ENCODE peak calls at places on chromosomes 11 and 22, in five cellular contexts. I, B, N, G and Z are unnamed samples. For H3K4me1, the result is how much of the 10 kb centered on the place peaks cover.

GRCh38 chr11:58429273-58429672 is 1.4 kb upstream of the OR5B2 start:
- DNase-seq in I (no peak), B (no peak), N (no peak), G (no peak), Z (no peak)

GRCh38 chr11:8209208-8209807 is 40.5 kb upstream of the RIC3 start:
- DNase-seq in I (peak), B (no peak), N (no peak), G (no peak), Z (no peak)

GRCh38 chr11:28009383-28009782 is 98.6 kb downstream of the KIF18A start:
- DNase-seq in I (no peak), B (no peak), N (no peak), G (no peak), Z (no peak)

GRCh38 chr11:78855146-78855545 is 280.5 kb upstream of the NARS2 start:
- DNase-seq in I (no peak), B (no peak), N (no peak), G (no peak), Z (no peak)

GRCh38 chr11:63639195-63639832 is 25.1 kb upstream of the PLAAT3 start:
- DNase-seq in I (no peak), B (peak), N (no peak), G (no peak), Z (no peak)

GRCh38 chr11:67420147-67420645 is 4.7 kb downstream of the CARNS1 start:
- DNase-seq in I (no peak), B (no peak), N (no peak), G (no peak), Z (no peak)

GRCh38 chr11:2300936-2301630 is 635 bp downstream of the C11orf21 start:
- DNase-seq in I (peak), B (no peak), N (no peak), G (peak), Z (no peak)

GRCh38 chr11:130546901-130547694 is 98.7 kb downstream of the ADAMTS15 start:
- DNase-seq in I (no peak), B (no peak), N (no peak), G (no peak), Z (no peak)

GRCh38 chr22:35552186-35552842 is 11.7 kb downstream of the RASD2 start:
- DNase-seq in I (no peak), B (peak), N (no peak), G (no peak), Z (no peak)

GRCh38 chr11:14727215-14727614 is 83.6 kb downstream of the PDE3B start:
- DNase-seq in I (no peak), B (no peak), N (no peak), G (no peak), Z (no peak)

GRCh38 chr11:115298613-115299012 is 205.6 kb downstream of the CADM1 start:
- DNase-seq in I (no peak), B (no peak), N (no peak), G (no peak), Z (peak)

GRCh38 chr11:8192016-8192895 is 23.4 kb upstream of the RIC3 start:
- DNase-seq in I (peak), B (peak), N (peak), G (peak), Z (peak)

GRCh38 chr11:17972987-17973386 is 39.9 kb downstream of the SERGEF start:
- DNase-seq in I (peak), B (peak), N (peak), G (peak), Z (peak)

GRCh38 chr11:36115378-36115801 is 171.5 kb downstream of the LDLRAD3 start:
- DNase-seq in I (no peak), B (no peak), N (no peak), G (no peak), Z (no peak)

GRCh38 chr22:46726066-46726985 is 11.7 kb downstream of the CERK start:
- DNase-seq in I (no peak), B (no peak), N (no peak), G (no peak), Z (no peak)

GRCh38 chr11:111460752-111461305 is 51.4 kb downstream of the BTG4 start:
- DNase-seq in I (no peak), B (no peak), N (no peak), G (no peak), Z (no peak)

GRCh38 chr11:65862941-65863888 is 3.0 kb downstream of the MUS81 start:
- DNase-seq in I (no peak), B (no peak), N (no peak), G (no peak), Z (no peak)

GRCh38 chr11:70557742-70558485 is 159.6 kb downstream of the CTTN start:
- DNase-seq in I (no peak), B (no peak), N (no peak), G (no peak), Z (no peak)

GRCh38 chr11:122707111-122707510 is 51.6 kb downstream of the UBASH3B start:
- DNase-seq in I (no peak), B (no peak), N (no peak), G (no peak), Z (no peak)

GRCh38 chr11:41306435-41306834 is 153.0 kb downstream of the LRRC4C start:
- DNase-seq in I (no peak), B (no peak), N (no peak), G (no peak), Z (no peak)

GRCh38 chr11:19995131-19995530 is 165.1 kb downstream of the DBX1 start:
- DNase-seq in I (no peak), B (peak), N (no peak), G (peak), Z (no peak)

GRCh38 chr11:16096336-16096735 is 260.0 kb downstream of the SOX6 start:
- DNase-seq in I (no peak), B (no peak), N (no peak), G (no peak), Z (no peak)

GRCh38 chr11:44950625-44951472 is at the start of gene TP53I11:
- DNase-seq in I (peak), B (peak), N (peak), G (peak), Z (peak)

GRCh38 chr22:45584121-45584570 is 81.5 kb downstream of the FBLN1 start:
- DNase-seq in I (no peak), B (no peak), N (no peak), G (no peak), Z (no peak)

GRCh38 chr11:11584446-11584810 is 37.4 kb downstream of the GALNT18 start:
- DNase-seq in I (no peak), B (peak), N (no peak), G (no peak), Z (no peak)

GRCh38 chr11:12053606-12054361 is 45.4 kb upstream of the DKK3 start:
- DNase-seq in I (no peak), B (no peak), N (no peak), G (no peak), Z (no peak)

GRCh38 chr11:108368134-108368533 is 99.2 kb downstream of the C11orf65 start:
- DNase-seq in I (no peak), B (no peak), N (no peak), G (no peak), Z (no peak)

GRCh38 chr11:109729761-109730160 is 307.8 kb downstream of the C11orf87 start:
- DNase-seq in I (no peak), B (no peak), N (no peak), G (no peak), Z (no peak)

GRCh38 chr22:22932512-22932941 is 44.9 kb downstream of the IGLL5 start:
- DNase-seq in I (no peak), B (no peak), N (no peak), G (no peak), Z (no peak)

GRCh38 chr11:75539459-75540022 is 13.8 kb upstream of the GDPD5 start:
- DNase-seq in I (no peak), B (no peak), N (no peak), G (no peak), Z (no peak)
- TF ChIP-seq POLR2A in I (no peak), B (no peak), N (no peak), G (no peak), Z (no peak)

GRCh38 chr22:26476705-26477340 is 6.8 kb downstream of the HPS4 start:
- DNase-seq in I (no peak), B (no peak), N (no peak), G (no peak), Z (no peak)

GRCh38 chr22:26479043-26479791 is 4.4 kb downstream of the HPS4 start:
- DNase-seq in I (no peak), B (no peak), N (peak), G (no peak), Z (no peak)

GRCh38 chr22:26479792-26480610 is 3.6 kb downstream of the HPS4 start:
- DNase-seq in I (no peak), B (no peak), N (peak), G (no peak), Z (no peak)

GRCh38 chr22:26474687-26475086 is 8.9 kb downstream of the HPS4 start:
- DNase-seq in I (no peak), B (no peak), N (no peak), G (no peak), Z (no peak)

DNA sequence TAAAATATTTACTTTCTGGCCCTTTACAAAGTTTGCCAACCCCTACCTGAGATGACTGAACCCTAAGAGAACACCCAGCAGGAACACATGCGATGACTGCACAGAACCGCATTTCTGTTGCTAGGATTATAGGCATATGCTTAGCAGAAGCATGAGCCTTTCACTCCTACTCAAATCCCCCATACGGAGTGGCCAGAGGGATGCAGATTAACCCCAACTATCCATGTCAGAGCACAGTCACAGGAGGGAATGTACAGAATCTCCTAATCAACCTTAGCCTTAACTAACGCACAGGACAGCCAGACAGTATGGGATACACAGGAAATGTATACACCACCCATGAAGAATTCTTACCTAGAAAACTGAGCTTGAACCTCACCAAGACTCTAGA is 6.2 kb downstream of the HPS4 start:
- DNase-seq in I (no peak), B (no peak), N (no peak), G (no peak), Z (no peak)
- H3K4me1 ChIP-seq in I (under half), B (under half), N (under half), G (under half), Z (under half)

DNA sequence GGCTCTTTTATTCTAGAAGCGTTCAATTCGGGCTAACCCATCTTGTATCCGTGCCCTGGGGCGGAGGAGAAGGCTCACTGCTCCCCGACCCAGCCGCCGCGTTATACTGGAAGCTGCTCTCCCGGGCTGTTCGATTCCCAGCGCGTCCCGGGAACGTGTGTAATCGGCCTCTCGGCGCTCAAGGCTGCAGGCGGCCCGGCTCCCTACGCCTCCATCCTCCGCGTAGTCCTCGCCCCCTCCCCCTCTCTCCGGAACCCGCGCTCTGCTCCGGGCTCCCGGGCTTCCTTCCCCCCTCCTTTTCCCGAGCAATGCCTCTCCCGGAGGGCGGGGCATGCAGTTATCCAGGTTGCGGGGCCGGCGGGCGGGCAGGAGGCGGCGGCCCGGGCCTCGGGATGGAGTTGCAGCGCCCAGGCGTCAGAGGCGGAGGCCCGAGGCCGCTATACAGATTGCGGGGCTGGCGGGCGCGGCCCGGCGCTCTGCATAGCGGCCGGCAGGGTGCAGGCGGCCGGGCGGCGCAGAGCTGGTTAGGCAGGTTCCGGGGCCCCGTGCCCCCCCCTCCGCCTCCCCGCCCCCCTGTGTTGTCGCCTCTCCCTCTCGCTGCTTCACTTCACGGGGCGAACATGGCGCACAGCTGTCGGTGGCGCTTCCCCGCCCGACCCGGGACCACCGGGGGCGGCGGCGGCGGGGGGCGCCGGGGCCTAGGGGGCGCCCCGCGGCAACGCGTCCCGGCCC is at the start of gene KMT2A:
- DNase-seq in I (peak), B (peak), N (peak), G (peak), Z (peak)
- TF ChIP-seq POLR2A in I (peak), B (peak), N (peak), G (no peak), Z (no peak)

GRCh38 chr22:31613904-31614296 is 48.1 kb downstream of the PISD start:
- DNase-seq in I (no peak), B (no peak), N (no peak), G (no peak), Z (no peak)
- H3K4me1 ChIP-seq in I (under half), B (under half), N (under half), G (under half), Z (under half)

GRCh38 chr22:19942886-19943664 is 1.5 kb upstream of the TXNRD2 start:
- DNase-seq in I (peak), B (no peak), N (peak), G (no peak), Z (peak)
- TF ChIP-seq POLR2A in I (no peak), B (no peak), N (no peak), G (no peak), Z (no peak)